ENCODE peak calls at places on chromosomes 7 and 10, in seven cellular contexts. One of them, this sample, is unnamed.

GRCh38 chr7:112410087-112410486 is 40.2 kb upstream of the IFRD1 start:
- DNase-seq in adrenal gland: no peak
- DNase-seq in AG04450: no peak
- DNase-seq in transverse colon: no peak
- DNase-seq in stomach: no peak
- DNase-seq in AG09309: no peak
- DNase-seq in testis: no peak
- DNase-seq in this sample: no peak

GRCh38 chr10:14405076-14406065 is 74.6 kb upstream of the FRMD4A start:
- DNase-seq in transverse colon: no peak
- DNase-seq in adrenal gland: no peak
- DNase-seq in AG04450: peak
- DNase-seq in stomach: no peak
- DNase-seq in testis: no peak
- DNase-seq in AG09309: peak
- DNase-seq in this sample: no peak

GRCh38 chr10:105358911-105359310 is 717.8 kb downstream of the SORCS3 start:
- DNase-seq in adrenal gland: no peak
- DNase-seq in transverse colon: no peak
- DNase-seq in AG09309: peak
- DNase-seq in testis: no peak
- DNase-seq in stomach: no peak
- DNase-seq in AG04450: no peak
- DNase-seq in this sample: no peak

GRCh38 chr7:65809259-65809981 is 63.5 kb upstream of the VKORC1L1 start:
- DNase-seq in transverse colon: no peak
- DNase-seq in adrenal gland: no peak
- DNase-seq in stomach: no peak
- DNase-seq in AG04450: no peak
- DNase-seq in testis: no peak
- DNase-seq in AG09309: no peak
- DNase-seq in this sample: no peak

GRCh38 chr7:40760997-40761396 is 626.2 kb downstream of the SUGCT start:
- DNase-seq in stomach: no peak
- DNase-seq in AG09309: no peak
- DNase-seq in AG04450: no peak
- DNase-seq in testis: no peak
- DNase-seq in transverse colon: no peak
- DNase-seq in adrenal gland: no peak
- DNase-seq in this sample: no peak

GRCh38 chr10:56319386-56319785 is 41.7 kb downstream of the ZWINT start:
- DNase-seq in testis: no peak
- DNase-seq in stomach: no peak
- DNase-seq in AG09309: no peak
- DNase-seq in AG04450: peak
- DNase-seq in transverse colon: no peak
- DNase-seq in adrenal gland: no peak
- DNase-seq in this sample: no peak

GRCh38 chr10:120607710-120608703 is 151.0 kb downstream of the PLPP4 start:
- DNase-seq in adrenal gland: no peak
- DNase-seq in transverse colon: no peak
- DNase-seq in AG04450: no peak
- DNase-seq in stomach: no peak
- DNase-seq in testis: peak
- DNase-seq in AG09309: no peak
- DNase-seq in this sample: no peak

GRCh38 chr7:90836937-90837336 is 240.8 kb downstream of the CDK14 start:
- DNase-seq in AG04450: no peak
- DNase-seq in adrenal gland: no peak
- DNase-seq in AG09309: peak
- DNase-seq in stomach: no peak
- DNase-seq in testis: no peak
- DNase-seq in transverse colon: no peak
- DNase-seq in this sample: no peak

GRCh38 chr7:55190511-55191160 is 171.8 kb downstream of the EGFR start:
- DNase-seq in AG09309: no peak
- DNase-seq in testis: no peak
- DNase-seq in AG04450: no peak
- DNase-seq in stomach: no peak
- DNase-seq in adrenal gland: no peak
- DNase-seq in transverse colon: no peak
- DNase-seq in this sample: no peak

GRCh38 chr7:13241416-13241815 is 554.0 kb downstream of the ARL4A start:
- DNase-seq in transverse colon: no peak
- DNase-seq in adrenal gland: no peak
- DNase-seq in testis: no peak
- DNase-seq in stomach: no peak
- DNase-seq in AG04450: no peak
- DNase-seq in AG09309: no peak
- DNase-seq in this sample: no peak

GRCh38 chr10:24556746-24557742 is 166.6 kb downstream of the ARHGAP21 start:
- DNase-seq in AG04450: peak
- DNase-seq in AG09309: peak
- DNase-seq in transverse colon: peak
- DNase-seq in stomach: no peak
- DNase-seq in testis: peak
- DNase-seq in adrenal gland: no peak
- DNase-seq in this sample: peak

GRCh38 chr10:97319671-97320479 is 804 bp downstream of the FRAT1 start:
- DNase-seq in transverse colon: peak
- DNase-seq in AG09309: no peak
- DNase-seq in AG04450: no peak
- DNase-seq in stomach: peak
- DNase-seq in adrenal gland: peak
- DNase-seq in testis: peak
- DNase-seq in this sample: peak

GRCh38 chr10:31197886-31198285 is 121.1 kb upstream of the ZEB1 start:
- DNase-seq in testis: no peak
- DNase-seq in stomach: no peak
- DNase-seq in transverse colon: no peak
- DNase-seq in AG04450: no peak
- DNase-seq in AG09309: no peak
- DNase-seq in adrenal gland: no peak
- DNase-seq in this sample: no peak

GRCh38 chr7:81608748-81609382 is 161.0 kb downstream of the HGF start:
- DNase-seq in AG04450: no peak
- DNase-seq in AG09309: no peak
- DNase-seq in adrenal gland: no peak
- DNase-seq in transverse colon: no peak
- DNase-seq in stomach: no peak
- DNase-seq in testis: no peak
- DNase-seq in this sample: no peak

GRCh38 chr7:42380411-42380810 is 143.4 kb upstream of the GLI3 start:
- DNase-seq in stomach: no peak
- DNase-seq in AG09309: peak
- DNase-seq in transverse colon: no peak
- DNase-seq in adrenal gland: no peak
- DNase-seq in testis: no peak
- DNase-seq in AG04450: no peak
- DNase-seq in this sample: no peak

GRCh38 chr7:55055479-55055878 is 36.7 kb downstream of the EGFR start:
- DNase-seq in AG04450: no peak
- DNase-seq in adrenal gland: no peak
- DNase-seq in stomach: no peak
- DNase-seq in testis: no peak
- DNase-seq in AG09309: peak
- DNase-seq in transverse colon: no peak
- DNase-seq in this sample: no peak

GRCh38 chr7:79971058-79971457 is 163.6 kb upstream of the GNAI1 start:
- DNase-seq in testis: no peak
- DNase-seq in AG04450: no peak
- DNase-seq in stomach: no peak
- DNase-seq in adrenal gland: no peak
- DNase-seq in AG09309: no peak
- DNase-seq in transverse colon: no peak
- DNase-seq in this sample: no peak

GRCh38 chr10:93074137-93074596 is 474 bp downstream of the CYP26A1 start:
- DNase-seq in adrenal gland: no peak
- DNase-seq in AG04450: no peak
- DNase-seq in transverse colon: no peak
- DNase-seq in testis: no peak
- DNase-seq in stomach: no peak
- DNase-seq in AG09309: no peak
- DNase-seq in this sample: no peak
- H3K4me3 ChIP-seq in adrenal gland: no peak
- H3K4me3 ChIP-seq in AG04450: peak
- H3K4me3 ChIP-seq in transverse colon: peak
- H3K4me3 ChIP-seq in testis: peak
- H3K4me3 ChIP-seq in stomach: peak
- H3K4me3 ChIP-seq in AG09309: peak
- H3K4me3 ChIP-seq in this sample: no peak

DNA sequence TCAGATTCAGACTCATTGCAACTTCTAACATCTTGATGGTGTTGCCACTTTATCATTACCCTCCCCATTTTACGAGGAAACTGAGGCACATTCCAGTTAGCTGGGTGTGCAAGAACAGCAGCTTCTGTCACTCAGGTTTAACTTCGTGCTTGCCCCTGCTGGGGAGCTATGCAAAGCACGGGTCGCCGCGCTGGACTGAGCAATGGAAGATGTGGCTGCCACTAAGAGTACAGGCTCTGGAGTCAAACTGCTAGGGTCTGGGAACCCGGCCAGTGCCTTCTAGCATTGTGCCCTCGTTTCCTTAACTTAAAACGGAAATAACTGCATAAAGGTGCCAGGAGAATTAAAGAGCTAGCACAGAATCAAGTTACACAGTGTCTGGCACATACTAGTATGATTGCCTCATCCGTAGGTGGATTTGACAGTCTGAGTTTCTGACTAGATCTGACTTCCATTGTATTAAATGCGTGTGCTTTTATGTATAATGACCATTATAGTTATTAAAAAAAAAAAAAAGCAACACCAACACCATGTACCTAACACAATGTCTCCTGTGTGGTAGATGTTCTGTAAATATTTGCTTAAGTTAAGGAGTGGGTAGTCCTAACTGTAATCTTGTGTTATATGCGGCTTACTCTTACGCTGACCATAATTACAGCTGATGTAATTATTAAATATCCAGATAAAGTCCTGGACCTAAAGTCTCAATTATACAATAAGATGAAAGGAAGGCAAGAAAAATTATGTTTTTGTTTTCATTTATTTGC is 842 bp downstream of the ZNF22 start:
- DNase-seq in adrenal gland: no peak
- DNase-seq in transverse colon: peak
- DNase-seq in AG04450: no peak
- DNase-seq in stomach: peak
- DNase-seq in AG09309: no peak
- DNase-seq in testis: peak
- DNase-seq in this sample: peak
- TF ChIP-seq CTCF in adrenal gland: peak
- TF ChIP-seq CTCF in transverse colon: peak
- TF ChIP-seq CTCF in AG04450: peak
- TF ChIP-seq CTCF in stomach: no peak
- TF ChIP-seq CTCF in AG09309: peak
- TF ChIP-seq CTCF in testis: no peak
- TF ChIP-seq CTCF in this sample: peak

DNA sequence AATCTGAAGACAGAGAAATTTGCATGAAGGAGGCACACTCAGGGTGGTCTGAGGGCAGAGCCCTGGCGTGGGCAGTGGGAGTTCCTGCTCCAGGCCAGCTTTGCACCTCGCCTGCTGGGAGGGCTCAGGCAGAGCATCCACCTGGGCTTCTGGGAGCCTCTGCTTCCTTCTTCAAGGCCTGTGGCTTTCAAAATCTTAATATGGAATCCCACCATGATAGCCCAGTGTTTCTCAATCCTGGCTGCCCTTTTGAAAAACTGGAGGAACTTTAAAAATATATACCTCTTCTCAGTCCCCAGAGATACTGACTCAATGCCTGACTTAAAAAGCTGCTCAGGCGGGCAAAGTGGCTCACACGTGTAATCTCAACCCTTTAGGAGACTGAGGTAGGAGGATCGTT is 36.7 kb upstream of the PSAP start:
- DNase-seq in AG09309: no peak
- DNase-seq in adrenal gland: no peak
- DNase-seq in AG04450: no peak
- DNase-seq in transverse colon: no peak
- DNase-seq in stomach: no peak
- DNase-seq in testis: no peak
- DNase-seq in this sample: no peak
- H3K4me3 ChIP-seq in AG09309: no peak
- H3K4me3 ChIP-seq in adrenal gland: no peak
- H3K4me3 ChIP-seq in AG04450: no peak
- H3K4me3 ChIP-seq in transverse colon: peak
- H3K4me3 ChIP-seq in stomach: no peak
- H3K4me3 ChIP-seq in testis: no peak
- H3K4me3 ChIP-seq in this sample: no peak

GRCh38 chr7:100190059-100190711 is 12.5 kb downstream of the STAG3 start:
- DNase-seq in AG09309: no peak
- DNase-seq in AG04450: peak
- DNase-seq in adrenal gland: no peak
- DNase-seq in stomach: no peak
- DNase-seq in testis: no peak
- DNase-seq in transverse colon: no peak
- DNase-seq in this sample: no peak
- TF ChIP-seq CTCF in AG09309: peak
- TF ChIP-seq CTCF in AG04450: peak
- TF ChIP-seq CTCF in adrenal gland: peak
- TF ChIP-seq CTCF in stomach: no peak
- TF ChIP-seq CTCF in testis: peak
- TF ChIP-seq CTCF in transverse colon: peak
- TF ChIP-seq CTCF in this sample: no peak

DNA sequence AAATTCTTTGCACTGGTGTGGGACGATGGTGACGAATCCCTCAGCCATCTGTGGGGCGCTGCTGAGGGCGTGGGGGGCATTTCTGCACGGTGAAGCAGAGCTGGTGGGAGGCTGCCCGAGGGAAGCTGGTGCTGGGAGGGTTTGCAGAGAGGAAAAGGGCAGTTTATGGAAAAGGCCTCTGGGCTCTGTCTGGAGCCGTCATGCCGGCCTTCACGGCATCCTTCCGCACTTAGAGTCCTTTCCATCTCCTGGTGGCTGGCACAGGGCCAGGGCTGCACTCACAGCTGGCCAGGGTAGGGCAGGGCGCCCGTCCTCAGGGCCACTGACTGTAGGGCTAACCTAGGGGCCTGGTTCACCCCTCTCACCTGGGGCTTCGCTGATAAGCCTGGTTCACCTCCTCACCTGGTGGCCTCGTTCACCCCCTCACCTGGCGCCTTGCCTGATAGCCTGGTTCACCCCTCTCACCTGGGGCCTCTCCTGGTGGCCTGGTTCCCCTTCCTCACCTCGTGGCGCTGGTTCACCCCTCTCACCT is 598 bp upstream of the AMZ1 start:
- DNase-seq in stomach: peak
- DNase-seq in testis: no peak
- DNase-seq in AG09309: no peak
- DNase-seq in adrenal gland: no peak
- DNase-seq in AG04450: no peak
- DNase-seq in transverse colon: no peak
- DNase-seq in this sample: peak
- H3K4me3 ChIP-seq in stomach: no peak
- H3K4me3 ChIP-seq in testis: no peak
- H3K4me3 ChIP-seq in AG09309: peak
- H3K4me3 ChIP-seq in adrenal gland: no peak
- H3K4me3 ChIP-seq in AG04450: peak
- H3K4me3 ChIP-seq in transverse colon: peak
- H3K4me3 ChIP-seq in this sample: no peak

GRCh38 chr7:26620352-26620751 is 244.0 kb downstream of the SKAP2 start:
- DNase-seq in adrenal gland: no peak
- DNase-seq in testis: no peak
- DNase-seq in AG09309: no peak
- DNase-seq in stomach: no peak
- DNase-seq in transverse colon: no peak
- DNase-seq in AG04450: no peak
- DNase-seq in this sample: no peak
- TF ChIP-seq CTCF in adrenal gland: no peak
- TF ChIP-seq CTCF in testis: no peak
- TF ChIP-seq CTCF in AG09309: no peak
- TF ChIP-seq CTCF in stomach: no peak
- TF ChIP-seq CTCF in transverse colon: no peak
- TF ChIP-seq CTCF in AG04450: no peak
- TF ChIP-seq CTCF in this sample: no peak

This sample was measured in body of pancreas.